ENCODE peak calls at places on chromosomes 12 and 14, in four cellular contexts. O is HepG2, C is K562, U is GM12878. G is an unnamed sample.

GRCh38 chr14:61489932-61490331 is 168.6 kb downstream of the PRKCH start:
- DNase-seq in O (no peak), C (no peak), U (no peak), G (no peak)

GRCh38 chr12:31834158-31834557 is 105.3 kb upstream of the AMN1 start:
- DNase-seq in O (no peak), C (no peak), U (no peak), G (no peak)

GRCh38 chr14:105894125-105894977 is 368.0 kb downstream of the TMEM121 start:
- DNase-seq in O (no peak), C (no peak), U (no peak), G (no peak)

GRCh38 chr12:119673634-119674033 is 5.7 kb downstream of the PRKAB1 start:
- DNase-seq in O (no peak), C (no peak), U (no peak), G (no peak)

GRCh38 chr14:49218436-49219092 is 367.6 kb downstream of the RPS29 start:
- DNase-seq in O (no peak), C (no peak), U (no peak), G (no peak)

GRCh38 chr12:58907326-58907855 is 12.9 kb downstream of the LRIG3 start:
- DNase-seq in O (no peak), C (no peak), U (no peak), G (no peak)

GRCh38 chr14:99755629-99756603 is 37.3 kb upstream of the EML1 start:
- DNase-seq in O (peak), C (peak), U (no peak), G (peak)

GRCh38 chr12:15050664-15051063 is 77.8 kb downstream of the PDE6H start:
- DNase-seq in O (no peak), C (no peak), U (no peak), G (no peak)

GRCh38 chr14:43640718-43641267 is 866.3 kb downstream of the FSCB start:
- DNase-seq in O (no peak), C (no peak), U (no peak), G (no peak)

DNA sequence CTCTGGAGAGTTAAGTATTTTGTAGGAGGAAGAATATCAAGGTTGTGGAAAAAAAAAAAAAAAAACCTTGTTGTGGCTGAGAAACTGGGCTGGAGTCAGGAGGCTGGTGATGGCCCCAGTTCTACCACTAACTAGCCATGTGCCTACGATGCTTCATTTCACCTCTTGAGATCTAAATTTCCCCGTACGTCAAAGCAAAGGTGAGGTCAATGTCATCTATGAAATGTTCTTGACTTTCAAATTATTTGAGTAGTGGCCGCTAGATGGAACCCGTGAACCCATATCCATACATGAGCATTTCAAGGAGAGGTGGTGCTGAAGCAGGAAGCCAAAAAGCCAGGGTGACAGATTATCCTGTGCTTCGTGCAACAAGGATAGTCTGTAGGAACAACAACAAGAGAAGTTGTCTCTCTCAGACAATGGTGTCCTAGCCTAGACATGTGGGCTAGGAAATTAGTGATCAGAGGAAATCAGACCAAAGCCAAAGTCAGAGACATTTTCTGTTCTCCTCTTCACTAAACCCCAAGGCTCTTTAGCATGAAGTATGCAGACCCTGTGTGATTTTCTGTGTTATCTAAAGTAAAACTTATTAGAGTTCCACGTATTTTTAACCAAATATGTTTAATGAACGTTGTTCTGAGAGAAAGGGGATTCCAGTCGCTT is 95.5 kb upstream of the ETV6 start:
- DNase-seq in O (peak), C (peak), U (peak), G (peak)
- TF ChIP-seq CHD4 in O (no peak), C (no peak), U (no peak), G (no peak)

GRCh38 chr12:93918262-93918661 is 230.1 kb upstream of the PLXNC1 start:
- DNase-seq in O (no peak), C (no peak), U (no peak), G (peak)
- TF ChIP-seq CHD4 in O (no peak), C (no peak), U (no peak), G (no peak)

GRCh38 chr12:89261982-89262381 is 90.3 kb downstream of the DUSP6 start:
- DNase-seq in O (no peak), C (no peak), U (no peak), G (no peak)
- TF ChIP-seq CHD4 in O (no peak), C (no peak), U (no peak), G (no peak)

DNA sequence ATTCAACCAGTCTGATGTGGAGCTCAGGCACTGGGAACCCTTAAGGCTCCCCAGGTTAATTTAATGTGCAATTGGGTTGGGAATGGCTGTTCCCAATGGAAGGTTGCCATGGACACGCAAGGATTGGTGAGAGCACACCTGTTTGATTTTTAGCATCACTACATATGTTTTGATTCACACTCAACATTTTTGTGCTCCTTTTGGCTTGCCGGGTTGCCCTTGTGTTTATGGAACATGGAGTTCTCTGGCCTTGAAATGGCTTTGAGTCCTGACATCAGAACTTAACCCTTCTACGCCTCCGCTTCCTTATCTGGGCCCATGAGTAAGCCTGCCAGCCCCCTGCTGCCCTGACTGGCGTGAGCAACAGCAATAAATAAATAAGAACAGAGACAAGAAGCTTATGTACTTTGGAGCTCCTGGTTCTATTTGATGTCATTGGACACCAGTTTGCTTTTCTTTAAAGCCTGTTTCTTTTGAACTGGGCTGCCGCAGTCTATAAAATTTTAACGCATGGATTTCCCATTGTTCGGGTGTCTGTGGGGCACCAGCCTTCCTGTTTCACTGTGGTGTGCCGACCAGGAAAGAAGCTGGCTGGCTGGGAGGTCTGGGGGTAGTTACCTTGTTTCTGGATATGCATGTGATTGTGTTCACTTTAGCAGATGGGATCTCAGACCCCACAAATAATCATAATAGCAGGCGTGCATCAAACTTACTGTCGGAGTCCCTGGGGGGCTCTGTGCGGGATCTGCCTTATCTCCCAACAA is 27.9 kb downstream of the TBX3 start:
- DNase-seq in O (peak), C (peak), U (no peak), G (peak)
- TF ChIP-seq CHD4 in O (peak), C (no peak), U (no peak), G (no peak)

DNA sequence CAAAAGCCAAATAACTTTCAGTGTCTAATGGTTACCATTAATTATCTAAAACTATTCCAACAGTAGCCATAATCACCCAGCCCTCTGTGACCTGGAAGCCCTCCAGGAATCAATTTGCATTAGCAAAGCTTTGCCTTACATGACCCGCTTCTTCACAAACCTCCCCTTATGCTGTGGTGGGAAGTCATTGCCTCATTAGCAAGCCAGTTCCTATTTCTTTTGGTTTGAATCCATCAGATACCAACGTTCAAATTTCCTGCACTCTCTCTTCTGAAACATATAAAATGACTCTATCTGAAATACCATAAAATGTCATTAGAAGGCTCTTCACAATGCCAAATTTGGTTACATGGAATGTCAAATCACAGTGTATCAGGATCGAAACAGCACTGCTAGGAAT is 268.3 kb upstream of the PRKD1 start:
- DNase-seq in O (no peak), C (no peak), U (no peak), G (no peak)
- TF ChIP-seq CHD4 in O (no peak), C (no peak), U (no peak), G (no peak)

GRCh38 chr14:84998216-84998615 is 531.7 kb upstream of the FLRT2 start:
- DNase-seq in O (no peak), C (no peak), U (no peak), G (no peak)
- TF ChIP-seq CHD4 in O (no peak), C (no peak), U (no peak), G (no peak)